ENCODE peak calls at places on chromosomes 2 and 18, in nine cellular contexts. One of them, this sample, is unnamed.

GRCh38 chr2:157928372-157928771 is 52.2 kb upstream of the ACVR1 start:
- DNase-seq in endothelial cell: no peak
- DNase-seq in tibial nerve: no peak
- DNase-seq in CD8-positive, alpha-beta T cell: no peak
- DNase-seq in DMS153: no peak
- DNase-seq in T-helper 1 cell: no peak
- DNase-seq in hypothalamus: no peak
- DNase-seq in NCI-H2171 treated with DMSO at 0.1 percent for 48 hours: no peak
- DNase-seq in activated naive CD4-positive, alpha-beta T cell treated with anti-CD3 and anti-CD28 coated beads, Interleukin-2, amount 50 U/mL, for 72 hours: no peak
- DNase-seq in this sample: no peak

GRCh38 chr2:67267238-67267637 is 129.9 kb upstream of the ETAA1 start:
- DNase-seq in endothelial cell: no peak
- DNase-seq in T-helper 1 cell: no peak
- DNase-seq in tibial nerve: no peak
- DNase-seq in hypothalamus: no peak
- DNase-seq in CD8-positive, alpha-beta T cell: no peak
- DNase-seq in NCI-H2171 treated with DMSO at 0.1 percent for 48 hours: no peak
- DNase-seq in activated naive CD4-positive, alpha-beta T cell treated with anti-CD3 and anti-CD28 coated beads, Interleukin-2, amount 50 U/mL, for 72 hours: no peak
- DNase-seq in DMS153: no peak
- DNase-seq in this sample: no peak

GRCh38 chr2:14408695-14409094 is 223.8 kb upstream of the LRATD1 start:
- DNase-seq in endothelial cell: no peak
- DNase-seq in hypothalamus: no peak
- DNase-seq in T-helper 1 cell: no peak
- DNase-seq in tibial nerve: no peak
- DNase-seq in DMS153: no peak
- DNase-seq in NCI-H2171 treated with DMSO at 0.1 percent for 48 hours: no peak
- DNase-seq in activated naive CD4-positive, alpha-beta T cell treated with anti-CD3 and anti-CD28 coated beads, Interleukin-2, amount 50 U/mL, for 72 hours: no peak
- DNase-seq in CD8-positive, alpha-beta T cell: no peak
- DNase-seq in this sample: no peak

GRCh38 chr2:84939426-84940087 is 31.4 kb upstream of the KCMF1 start:
- DNase-seq in tibial nerve: no peak
- DNase-seq in T-helper 1 cell: peak; percentile 61
- DNase-seq in NCI-H2171 treated with DMSO at 0.1 percent for 48 hours: no peak
- DNase-seq in DMS153: no peak
- DNase-seq in hypothalamus: no peak
- DNase-seq in CD8-positive, alpha-beta T cell: peak; percentile 50
- DNase-seq in endothelial cell: no peak
- DNase-seq in activated naive CD4-positive, alpha-beta T cell treated with anti-CD3 and anti-CD28 coated beads, Interleukin-2, amount 50 U/mL, for 72 hours: peak; percentile 71
- DNase-seq in this sample: no peak

GRCh38 chr18:48992791-48993555 is 42.2 kb upstream of the SMAD7 start:
- DNase-seq in tibial nerve: peak; percentile 37
- DNase-seq in CD8-positive, alpha-beta T cell: no peak
- DNase-seq in endothelial cell: no peak
- DNase-seq in activated naive CD4-positive, alpha-beta T cell treated with anti-CD3 and anti-CD28 coated beads, Interleukin-2, amount 50 U/mL, for 72 hours: no peak
- DNase-seq in T-helper 1 cell: no peak
- DNase-seq in DMS153: no peak
- DNase-seq in NCI-H2171 treated with DMSO at 0.1 percent for 48 hours: peak; percentile 22
- DNase-seq in hypothalamus: no peak
- DNase-seq in this sample: no peak

GRCh38 chr2:3078684-3079083 is 298.9 kb downstream of the EIPR1 start:
- DNase-seq in activated naive CD4-positive, alpha-beta T cell treated with anti-CD3 and anti-CD28 coated beads, Interleukin-2, amount 50 U/mL, for 72 hours: no peak
- DNase-seq in endothelial cell: no peak
- DNase-seq in NCI-H2171 treated with DMSO at 0.1 percent for 48 hours: no peak
- DNase-seq in T-helper 1 cell: no peak
- DNase-seq in DMS153: no peak
- DNase-seq in hypothalamus: no peak
- DNase-seq in CD8-positive, alpha-beta T cell: no peak
- DNase-seq in tibial nerve: no peak
- DNase-seq in this sample: no peak

GRCh38 chr2:143145056-143145455 is 15.8 kb downstream of the ARHGAP15 start:
- DNase-seq in DMS153: no peak
- DNase-seq in activated naive CD4-positive, alpha-beta T cell treated with anti-CD3 and anti-CD28 coated beads, Interleukin-2, amount 50 U/mL, for 72 hours: no peak
- DNase-seq in NCI-H2171 treated with DMSO at 0.1 percent for 48 hours: no peak
- DNase-seq in endothelial cell: no peak
- DNase-seq in T-helper 1 cell: no peak
- DNase-seq in hypothalamus: no peak
- DNase-seq in CD8-positive, alpha-beta T cell: no peak
- DNase-seq in tibial nerve: no peak
- DNase-seq in this sample: no peak

GRCh38 chr2:218145124-218145523 is 19.3 kb downstream of the CXCR2 start:
- DNase-seq in CD8-positive, alpha-beta T cell: no peak
- DNase-seq in T-helper 1 cell: no peak
- DNase-seq in tibial nerve: no peak
- DNase-seq in endothelial cell: no peak
- DNase-seq in activated naive CD4-positive, alpha-beta T cell treated with anti-CD3 and anti-CD28 coated beads, Interleukin-2, amount 50 U/mL, for 72 hours: no peak
- DNase-seq in DMS153: no peak
- DNase-seq in hypothalamus: no peak
- DNase-seq in NCI-H2171 treated with DMSO at 0.1 percent for 48 hours: no peak
- DNase-seq in this sample: no peak

GRCh38 chr18:41128545-41128944 is 826.5 kb upstream of the PIK3C3 start:
- DNase-seq in CD8-positive, alpha-beta T cell: no peak
- DNase-seq in T-helper 1 cell: no peak
- DNase-seq in tibial nerve: no peak
- DNase-seq in NCI-H2171 treated with DMSO at 0.1 percent for 48 hours: no peak
- DNase-seq in DMS153: no peak
- DNase-seq in endothelial cell: no peak
- DNase-seq in hypothalamus: no peak
- DNase-seq in activated naive CD4-positive, alpha-beta T cell treated with anti-CD3 and anti-CD28 coated beads, Interleukin-2, amount 50 U/mL, for 72 hours: no peak
- DNase-seq in this sample: no peak

GRCh38 chr2:46091004-46091403 is 206.2 kb upstream of the EPAS1 start:
- DNase-seq in endothelial cell: no peak
- DNase-seq in activated naive CD4-positive, alpha-beta T cell treated with anti-CD3 and anti-CD28 coated beads, Interleukin-2, amount 50 U/mL, for 72 hours: no peak
- DNase-seq in NCI-H2171 treated with DMSO at 0.1 percent for 48 hours: no peak
- DNase-seq in CD8-positive, alpha-beta T cell: no peak
- DNase-seq in T-helper 1 cell: no peak
- DNase-seq in hypothalamus: no peak
- DNase-seq in tibial nerve: no peak
- DNase-seq in DMS153: no peak
- DNase-seq in this sample: no peak

GRCh38 chr18:61995547-61996062 is 102.8 kb upstream of the RNF152 start:
- DNase-seq in T-helper 1 cell: no peak
- DNase-seq in CD8-positive, alpha-beta T cell: no peak
- DNase-seq in activated naive CD4-positive, alpha-beta T cell treated with anti-CD3 and anti-CD28 coated beads, Interleukin-2, amount 50 U/mL, for 72 hours: no peak
- DNase-seq in NCI-H2171 treated with DMSO at 0.1 percent for 48 hours: no peak
- DNase-seq in DMS153: no peak
- DNase-seq in endothelial cell: no peak
- DNase-seq in hypothalamus: no peak
- DNase-seq in tibial nerve: no peak
- DNase-seq in this sample: no peak

GRCh38 chr18:23403310-23403709 is 49.8 kb upstream of the RIOK3 start:
- DNase-seq in activated naive CD4-positive, alpha-beta T cell treated with anti-CD3 and anti-CD28 coated beads, Interleukin-2, amount 50 U/mL, for 72 hours: no peak
- DNase-seq in NCI-H2171 treated with DMSO at 0.1 percent for 48 hours: no peak
- DNase-seq in DMS153: no peak
- DNase-seq in tibial nerve: no peak
- DNase-seq in hypothalamus: no peak
- DNase-seq in T-helper 1 cell: no peak
- DNase-seq in endothelial cell: no peak
- DNase-seq in CD8-positive, alpha-beta T cell: no peak
- DNase-seq in this sample: no peak

GRCh38 chr18:14086459-14087231 is 45.6 kb downstream of the ZNF519 start:
- DNase-seq in hypothalamus: no peak
- DNase-seq in T-helper 1 cell: no peak
- DNase-seq in endothelial cell: peak; percentile 35
- DNase-seq in CD8-positive, alpha-beta T cell: no peak
- DNase-seq in NCI-H2171 treated with DMSO at 0.1 percent for 48 hours: peak; percentile 59
- DNase-seq in activated naive CD4-positive, alpha-beta T cell treated with anti-CD3 and anti-CD28 coated beads, Interleukin-2, amount 50 U/mL, for 72 hours: peak; percentile 4
- DNase-seq in tibial nerve: no peak
- DNase-seq in DMS153: no peak
- DNase-seq in this sample: peak; percentile 30

GRCh38 chr2:170822885-170823799 is 6.5 kb downstream of the GAD1 start:
- DNase-seq in CD8-positive, alpha-beta T cell: no peak
- DNase-seq in hypothalamus: no peak
- DNase-seq in tibial nerve: no peak
- DNase-seq in NCI-H2171 treated with DMSO at 0.1 percent for 48 hours: no peak
- DNase-seq in activated naive CD4-positive, alpha-beta T cell treated with anti-CD3 and anti-CD28 coated beads, Interleukin-2, amount 50 U/mL, for 72 hours: no peak
- DNase-seq in T-helper 1 cell: no peak
- DNase-seq in endothelial cell: no peak
- DNase-seq in DMS153: no peak
- DNase-seq in this sample: peak; percentile 58

GRCh38 chr2:222703866-222704265 is 32.4 kb downstream of the MOGAT1 start:
- DNase-seq in tibial nerve: no peak
- DNase-seq in activated naive CD4-positive, alpha-beta T cell treated with anti-CD3 and anti-CD28 coated beads, Interleukin-2, amount 50 U/mL, for 72 hours: no peak
- DNase-seq in endothelial cell: no peak
- DNase-seq in T-helper 1 cell: no peak
- DNase-seq in NCI-H2171 treated with DMSO at 0.1 percent for 48 hours: no peak
- DNase-seq in DMS153: no peak
- DNase-seq in hypothalamus: no peak
- DNase-seq in CD8-positive, alpha-beta T cell: no peak
- DNase-seq in this sample: no peak